ENCODE peak calls at places on chromosomes 3 and 15, in six cellular contexts. W is GM23248, F is MM.1S, Y is neural progenitor cell, T is HCT116, S is SK-N-SH. X is an unnamed sample.

GRCh38 chr3:41710646-41711388 is 251.1 kb downstream of the ULK4 start:
- DNase-seq in W (peak; percentile 80), F (no peak), Y (peak; percentile 25), T (no peak), S (no peak), X (peak; percentile 34)

GRCh38 chr3:65412591-65412990 is 626.1 kb downstream of the MAGI1 start:
- DNase-seq in W (no peak), F (peak; percentile 67), Y (peak; percentile 50), T (no peak), S (no peak), X (peak; percentile 1)

GRCh38 chr3:9064853-9065252 is 101.6 kb upstream of the RAD18 start:
- DNase-seq in W (peak; percentile 12), F (no peak), Y (no peak), T (no peak), S (no peak), X (no peak)

GRCh38 chr3:18012933-18013332 is 270.5 kb upstream of the TBC1D5 start:
- DNase-seq in W (no peak), F (no peak), Y (no peak), T (no peak), S (no peak), X (no peak)

GRCh38 chr3:159766563-159767185 is 222.0 kb upstream of the IL12A start:
- DNase-seq in W (peak; percentile 76), F (peak; percentile 26), Y (peak; percentile 56), T (no peak), S (peak; percentile 64), X (peak; percentile 73)

GRCh38 chr3:14598143-14598569 is 53.4 kb upstream of the CCDC174 start:
- DNase-seq in W (peak; percentile 46), F (peak; percentile 58), Y (peak; percentile 83), T (no peak), S (peak; percentile 85), X (peak; percentile 49)

GRCh38 chr3:155352900-155353490 is 59.5 kb upstream of the STRIT1 start:
- DNase-seq in W (peak; percentile 57), F (peak; percentile 68), Y (peak; percentile 43), T (peak; percentile 40), S (peak; percentile 31), X (peak; percentile 84)

GRCh38 chr3:46865034-46865507 is 1.8 kb upstream of the MYL3 start:
- DNase-seq in W (peak; percentile 61), F (no peak), Y (no peak), T (no peak), S (peak; percentile 68), X (no peak)

GRCh38 chr15:88627463-88627862 is 6.3 kb downstream of the AEN start:
- DNase-seq in W (no peak), F (peak; percentile 88), Y (no peak), T (no peak), S (no peak), X (no peak)

GRCh38 chr15:78098131-78098755 is 5.9 kb downstream of the SH2D7 start:
- DNase-seq in W (no peak), F (no peak), Y (no peak), T (no peak), S (no peak), X (no peak)

GRCh38 chr15:47332481-47332880 is 384.8 kb upstream of the SEMA6D start:
- DNase-seq in W (no peak), F (no peak), Y (no peak), T (no peak), S (no peak), X (no peak)

GRCh38 chr3:151580592-151580991 is 119.7 kb upstream of the IGSF10 start:
- DNase-seq in W (peak; percentile 88), F (no peak), Y (no peak), T (no peak), S (no peak), X (no peak)

GRCh38 chr3:184003187-184003967 is 14.3 kb downstream of the ABCC5 start:
- DNase-seq in W (peak; percentile 75), F (no peak), Y (no peak), T (no peak), S (no peak), X (peak; percentile 75)
- H3K9ac ChIP-seq in W (peak overlapping the region; percentile 40), F (no peak overlapping the region), Y (no peak overlapping the region), T (no peak overlapping the region), S (no peak overlapping the region), X (no peak overlapping the region)

DNA sequence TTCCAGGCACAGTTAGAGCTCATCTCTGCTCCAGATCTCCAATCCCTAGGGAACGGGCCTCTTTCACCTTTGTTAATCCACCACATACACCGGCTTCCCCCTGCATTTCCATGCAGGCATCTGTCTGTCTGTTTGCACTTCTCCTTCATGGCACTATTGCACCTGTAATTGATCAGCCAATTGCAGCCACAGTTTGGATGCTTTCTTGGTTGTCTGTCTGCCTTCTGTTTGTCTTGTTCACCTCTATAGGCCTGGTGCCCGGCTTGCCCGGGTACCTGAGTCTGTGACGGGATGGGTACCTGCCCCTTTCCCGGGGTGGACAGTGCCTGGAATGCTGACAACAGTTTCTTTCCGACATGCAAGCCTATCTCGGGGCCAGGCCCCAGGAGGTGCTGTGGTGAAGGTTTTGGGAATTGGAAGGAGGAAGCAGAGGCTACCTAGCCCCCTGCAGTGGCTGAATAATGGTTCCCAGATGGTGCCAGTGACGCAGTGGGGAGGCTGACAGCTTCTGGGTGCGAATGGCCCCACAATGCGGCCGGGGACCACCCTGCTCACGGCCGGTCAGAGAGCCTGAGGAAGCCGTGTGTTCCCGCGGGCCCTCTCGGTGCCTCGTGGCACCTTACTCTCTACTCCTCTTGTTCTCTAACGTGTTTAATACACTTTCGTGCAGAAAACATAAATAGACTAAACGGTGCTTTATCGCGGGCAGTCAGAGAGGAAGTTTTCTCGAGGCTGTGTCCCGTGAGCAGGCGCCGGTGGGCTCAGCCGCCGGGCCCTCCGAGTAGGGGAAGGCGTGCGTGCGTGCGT is 31.3 kb upstream of the RAB6B start:
- DNase-seq in W (no peak), F (no peak), Y (peak; percentile 54), T (no peak), S (peak; percentile 45), X (no peak)
- H3K4me3 ChIP-seq in W (peak overlapping the region; percentile 66), F (peak overlapping the region; percentile 30), Y (peak overlapping the region; percentile 61), T (no peak overlapping the region), S (peak overlapping the region; percentile 23), X (peak overlapping the region; percentile 63)

GRCh38 chr3:197798863-197799262 is 7.8 kb downstream of the LRCH3 start:
- DNase-seq in W (no peak), F (no peak), Y (no peak), T (no peak), S (no peak), X (no peak)

GRCh38 chr3:197800379-197800778 is 9.3 kb downstream of the LRCH3 start:
- DNase-seq in W (no peak), F (no peak), Y (no peak), T (no peak), S (no peak), X (no peak)

GRCh38 chr3:197802505-197803459 is 11.7 kb downstream of the LRCH3 start:
- DNase-seq in W (peak; percentile 63), F (peak; percentile 32), Y (no peak), T (no peak), S (no peak), X (peak; percentile 63)

GRCh38 chr3:197796087-197796486 is 5.0 kb downstream of the LRCH3 start:
- DNase-seq in W (no peak), F (no peak), Y (no peak), T (no peak), S (no peak), X (no peak)

GRCh38 chr3:197801801-197802504 is 10.9 kb downstream of the LRCH3 start:
- DNase-seq in W (peak; percentile 73), F (peak; percentile 90), Y (no peak), T (no peak), S (no peak), X (peak; percentile 59)
- TF ChIP-seq EZH2phosphoT487 in W (no peak), F (no peak), Y (no peak), T (no peak), S (no peak), X (no peak)

GRCh38 chr3:50317303-50317702 is 5.2 kb downstream of the HYAL2 start:
- DNase-seq in W (no peak), F (no peak), Y (no peak), T (peak; percentile 58), S (no peak), X (peak; percentile 25)

GRCh38 chr3:50318163-50318562 is 4.4 kb downstream of the HYAL2 start:
- DNase-seq in W (no peak), F (no peak), Y (no peak), T (no peak), S (no peak), X (no peak)

GRCh38 chr3:50319181-50319871 is 3.2 kb downstream of the HYAL2 start:
- DNase-seq in W (no peak), F (no peak), Y (no peak), T (no peak), S (no peak), X (no peak)

GRCh38 chr3:50319872-50320625 is 2.5 kb downstream of the HYAL2 start:
- DNase-seq in W (no peak), F (no peak), Y (no peak), T (no peak), S (no peak), X (no peak)

GRCh38 chr3:50318615-50319014 is 3.9 kb downstream of the HYAL2 start:
- DNase-seq in W (no peak), F (no peak), Y (no peak), T (no peak), S (no peak), X (no peak)
- H3K9ac ChIP-seq in W (peak overlapping the region; percentile 3), F (no peak overlapping the region), Y (no peak overlapping the region), T (peak overlapping the region; percentile 65), S (no peak overlapping the region), X (no peak overlapping the region)

GRCh38 chr3:37182816-37183215 is 8.4 kb upstream of the LRRFIP2 start:
- DNase-seq in W (no peak), F (no peak), Y (no peak), T (no peak), S (no peak), X (no peak)

GRCh38 chr3:37183976-37184375 is 9.6 kb upstream of the LRRFIP2 start:
- DNase-seq in W (peak; percentile 80), F (no peak), Y (no peak), T (no peak), S (no peak), X (no peak)

GRCh38 chr3:37181766-37182165 is 7.4 kb upstream of the LRRFIP2 start:
- DNase-seq in W (peak; percentile 89), F (no peak), Y (no peak), T (no peak), S (no peak), X (peak; percentile 61)

GRCh38 chr3:37179144-37179967 is 5.0 kb upstream of the LRRFIP2 start:
- DNase-seq in W (peak; percentile 20), F (no peak), Y (no peak), T (no peak), S (no peak), X (no peak)

DNA sequence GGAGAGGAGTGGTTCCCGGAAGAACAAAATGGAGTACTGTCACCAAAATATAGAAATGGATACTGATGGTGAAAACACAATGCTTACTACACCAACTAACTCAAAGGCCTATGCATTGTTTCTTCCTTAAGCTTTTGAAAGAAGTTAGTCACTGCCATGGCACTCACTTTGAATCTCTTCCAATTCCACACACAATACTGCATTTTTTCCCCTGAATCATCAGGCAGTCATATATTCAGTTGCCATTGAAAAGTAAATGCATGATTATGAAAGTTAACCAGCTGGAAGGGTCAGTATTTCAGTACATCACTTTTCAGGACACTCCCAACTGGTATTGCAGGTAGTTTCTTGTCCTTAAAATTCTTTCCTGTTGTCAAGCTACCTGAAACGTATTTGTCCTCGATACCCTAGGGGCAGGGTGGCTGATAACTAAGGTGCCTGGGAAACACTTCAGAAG is 9.0 kb upstream of the LRRFIP2 start:
- DNase-seq in W (peak; percentile 97), F (no peak), Y (no peak), T (peak; percentile 73), S (no peak), X (peak; percentile 99)
- H3K4me3 ChIP-seq in W (peak overlapping the region; percentile 48), F (no peak overlapping the region), Y (no peak overlapping the region), T (peak overlapping the region; percentile 23), S (no peak overlapping the region), X (peak overlapping the region; percentile 42)

X was measured in PC-3.